ENCODE peak calls at places on chromosomes 3 and 15, in six cellular contexts. One of them, this sample, is unnamed.

GRCh38 chr3:150315711-150316110 is 92.4 kb upstream of the TSC22D2 start:
- DNase-seq in HCT116: no peak
- DNase-seq in GM12878: no peak
- DNase-seq in HepG2: no peak
- DNase-seq in SK-N-SH: no peak
- DNase-seq in K562: no peak
- DNase-seq in this sample: no peak

GRCh38 chr15:48682949-48683651 is 37.6 kb upstream of the FBN1 start:
- DNase-seq in HCT116: no peak
- DNase-seq in GM12878: no peak
- DNase-seq in HepG2: peak; percentile 55
- DNase-seq in SK-N-SH: no peak
- DNase-seq in K562: no peak
- DNase-seq in this sample: no peak

GRCh38 chr3:4744405-4745239 is 234.6 kb upstream of the BHLHE40 start:
- DNase-seq in HCT116: no peak
- DNase-seq in GM12878: no peak
- DNase-seq in HepG2: peak; percentile 89
- DNase-seq in SK-N-SH: no peak
- DNase-seq in K562: no peak
- DNase-seq in this sample: no peak

GRCh38 chr3:102374863-102375637 is 59.8 kb upstream of the ZPLD1 start:
- DNase-seq in HCT116: no peak
- DNase-seq in GM12878: no peak
- DNase-seq in HepG2: no peak
- DNase-seq in SK-N-SH: no peak
- DNase-seq in K562: no peak
- DNase-seq in this sample: no peak

GRCh38 chr3:41808152-41808551 is 153.8 kb downstream of the ULK4 start:
- DNase-seq in HCT116: no peak
- DNase-seq in GM12878: no peak
- DNase-seq in HepG2: no peak
- DNase-seq in SK-N-SH: no peak
- DNase-seq in K562: no peak
- DNase-seq in this sample: no peak

GRCh38 chr15:67472957-67473356 is 48.0 kb upstream of the C15orf61 start:
- DNase-seq in HCT116: no peak
- DNase-seq in GM12878: no peak
- DNase-seq in HepG2: no peak
- DNase-seq in SK-N-SH: no peak
- DNase-seq in K562: no peak
- DNase-seq in this sample: no peak

GRCh38 chr3:142779591-142779990 is 55.8 kb downstream of the TRPC1 start:
- DNase-seq in HCT116: no peak
- DNase-seq in GM12878: no peak
- DNase-seq in HepG2: no peak
- DNase-seq in SK-N-SH: no peak
- DNase-seq in K562: no peak
- DNase-seq in this sample: no peak

GRCh38 chr15:74384566-74385441 is 17.4 kb upstream of the CYP11A1 start:
- DNase-seq in HCT116: no peak
- DNase-seq in GM12878: peak; percentile 95
- DNase-seq in HepG2: no peak
- DNase-seq in SK-N-SH: no peak
- DNase-seq in K562: no peak
- DNase-seq in this sample: no peak

GRCh38 chr15:78822514-78822913 is 11.2 kb upstream of the ADAMTS7 start:
- DNase-seq in HCT116: no peak
- DNase-seq in GM12878: no peak
- DNase-seq in HepG2: no peak
- DNase-seq in SK-N-SH: no peak
- DNase-seq in K562: no peak
- DNase-seq in this sample: no peak

GRCh38 chr15:72179950-72180581 is 17.5 kb downstream of the GRAMD2A start:
- DNase-seq in HCT116: no peak
- DNase-seq in GM12878: no peak
- DNase-seq in HepG2: peak; percentile 36
- DNase-seq in SK-N-SH: no peak
- DNase-seq in K562: no peak
- DNase-seq in this sample: no peak

GRCh38 chr15:66066005-66066404 is 187.5 kb downstream of the MEGF11 start:
- DNase-seq in HCT116: no peak
- DNase-seq in GM12878: no peak
- DNase-seq in HepG2: no peak
- DNase-seq in SK-N-SH: no peak
- DNase-seq in K562: no peak
- DNase-seq in this sample: no peak

GRCh38 chr3:138371070-138371950 is 22.9 kb downstream of the MRAS start:
- DNase-seq in HCT116: no peak
- DNase-seq in GM12878: peak; percentile 64
- DNase-seq in HepG2: no peak
- DNase-seq in SK-N-SH: no peak
- DNase-seq in K562: no peak
- DNase-seq in this sample: no peak

GRCh38 chr15:24676431-24676830 is 856 bp downstream of the NPAP1 start:
- DNase-seq in HCT116: no peak
- DNase-seq in GM12878: no peak
- DNase-seq in HepG2: no peak
- DNase-seq in SK-N-SH: no peak
- DNase-seq in K562: no peak
- DNase-seq in this sample: no peak

GRCh38 chr3:53725308-53725995 is 120.8 kb downstream of the CHDH start:
- DNase-seq in HCT116: no peak
- DNase-seq in GM12878: no peak
- DNase-seq in HepG2: no peak
- DNase-seq in SK-N-SH: no peak
- DNase-seq in K562: no peak
- DNase-seq in this sample: no peak

GRCh38 chr3:54784021-54784420 is 143.8 kb downstream of the LRTM1 start:
- DNase-seq in HCT116: no peak
- DNase-seq in GM12878: no peak
- DNase-seq in HepG2: no peak
- DNase-seq in SK-N-SH: no peak
- DNase-seq in K562: no peak
- DNase-seq in this sample: no peak

GRCh38 chr15:95895510-95895909 is 435.0 kb upstream of the NR2F2 start:
- DNase-seq in HCT116: no peak
- DNase-seq in GM12878: no peak
- DNase-seq in HepG2: no peak
- DNase-seq in SK-N-SH: no peak
- DNase-seq in K562: no peak
- DNase-seq in this sample: no peak

GRCh38 chr3:128269796-128270195 is 116.5 kb downstream of the EEFSEC start:
- DNase-seq in HCT116: no peak
- DNase-seq in GM12878: no peak
- DNase-seq in HepG2: no peak
- DNase-seq in SK-N-SH: no peak
- DNase-seq in K562: no peak
- DNase-seq in this sample: no peak

GRCh38 chr3:191166366-191166765 is 32.7 kb upstream of the OSTN start:
- DNase-seq in HCT116: no peak
- DNase-seq in GM12878: no peak
- DNase-seq in HepG2: no peak
- DNase-seq in SK-N-SH: no peak
- DNase-seq in K562: no peak
- DNase-seq in this sample: no peak

GRCh38 chr15:95175914-95176658 is 944.7 kb downstream of the MCTP2 start:
- DNase-seq in HCT116: no peak
- DNase-seq in GM12878: no peak
- DNase-seq in HepG2: no peak
- DNase-seq in SK-N-SH: no peak
- DNase-seq in K562: peak; percentile 32
- DNase-seq in this sample: no peak

GRCh38 chr3:101195951-101196713 is 124.2 kb downstream of the IMPG2 start:
- DNase-seq in HCT116: peak; percentile 48
- DNase-seq in GM12878: no peak
- DNase-seq in HepG2: peak; percentile 20
- DNase-seq in SK-N-SH: peak; percentile 10
- DNase-seq in K562: peak; percentile 43
- DNase-seq in this sample: peak; percentile 12

GRCh38 chr3:195154793-195155535 is 116.0 kb downstream of the XXYLT1 start:
- DNase-seq in HCT116: no peak
- DNase-seq in GM12878: no peak
- DNase-seq in HepG2: peak; percentile 91
- DNase-seq in SK-N-SH: peak; percentile 86
- DNase-seq in K562: peak; percentile 70
- DNase-seq in this sample: no peak

GRCh38 chr3:131543714-131544113 is 40.9 kb upstream of the MRPL3 start:
- DNase-seq in HCT116: peak; percentile 49
- DNase-seq in GM12878: no peak
- DNase-seq in HepG2: no peak
- DNase-seq in SK-N-SH: no peak
- DNase-seq in K562: no peak
- DNase-seq in this sample: peak; percentile 36

DNA sequence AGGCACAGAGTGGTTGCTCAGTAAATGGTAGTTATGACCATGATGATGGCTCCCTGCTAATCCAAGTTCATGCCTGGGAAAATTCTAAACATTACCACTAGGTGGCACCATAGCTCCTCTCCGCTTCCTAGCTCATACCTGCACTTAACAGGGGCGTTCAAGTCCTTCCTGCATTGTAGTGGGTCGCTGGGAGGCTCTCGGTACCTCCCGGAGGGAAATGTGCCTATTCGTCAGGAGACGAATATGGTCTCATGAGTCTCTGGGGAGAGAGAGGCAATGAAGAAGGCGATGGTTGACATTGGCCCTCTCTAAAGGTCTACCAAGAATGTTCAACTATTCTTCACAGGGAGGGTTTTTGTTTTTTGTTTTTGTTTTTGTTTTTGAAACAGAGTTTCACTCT is 10.9 kb downstream of the MESP1 start:
- DNase-seq in HCT116: peak; percentile 67
- DNase-seq in GM12878: peak; percentile 43
- DNase-seq in HepG2: peak; percentile 72
- DNase-seq in SK-N-SH: peak; percentile 84
- DNase-seq in K562: peak; percentile 81
- DNase-seq in this sample: peak; percentile 72
- TF ChIP-seq SIN3A in HCT116: no peak
- TF ChIP-seq SIN3A in GM12878: no peak
- TF ChIP-seq SIN3A in HepG2: no peak
- TF ChIP-seq SIN3A in SK-N-SH: no peak
- TF ChIP-seq SIN3A in K562: no peak
- TF ChIP-seq SIN3A in this sample: no peak

DNA sequence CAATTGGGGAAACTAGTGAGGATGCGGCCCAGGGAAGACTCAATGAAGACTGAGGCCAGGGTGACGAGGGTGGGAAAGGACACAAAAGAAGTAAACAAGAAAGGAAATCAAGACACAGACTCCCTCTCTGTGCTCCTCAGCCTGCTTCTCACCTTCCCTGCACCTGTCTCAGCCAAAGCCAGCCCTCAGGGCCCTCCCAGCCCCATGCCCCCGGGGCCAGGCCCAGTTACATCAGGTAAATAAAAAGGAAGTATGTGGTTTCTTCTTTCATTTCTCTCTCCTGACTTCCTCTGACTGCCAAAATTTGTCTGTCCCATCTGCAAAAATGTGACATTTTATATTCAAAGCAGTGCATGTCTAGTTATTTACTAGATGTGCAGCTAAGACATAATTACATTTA is 328.0 kb downstream of the UACA start:
- DNase-seq in HCT116: no peak
- DNase-seq in GM12878: no peak
- DNase-seq in HepG2: no peak
- DNase-seq in SK-N-SH: no peak
- DNase-seq in K562: no peak
- DNase-seq in this sample: no peak
- TF ChIP-seq REST in HCT116: no peak
- TF ChIP-seq REST in GM12878: no peak
- TF ChIP-seq REST in HepG2: no peak
- TF ChIP-seq REST in SK-N-SH: no peak
- TF ChIP-seq REST in K562: no peak
- TF ChIP-seq REST in this sample: no peak

GRCh38 chr3:123419156-123419849 is 29.6 kb downstream of the ADCY5 start:
- DNase-seq in HCT116: no peak
- DNase-seq in GM12878: no peak
- DNase-seq in HepG2: no peak
- DNase-seq in SK-N-SH: no peak
- DNase-seq in K562: no peak
- DNase-seq in this sample: no peak
- H3K27ac ChIP-seq in HCT116: no peak overlapping the region
- H3K27ac ChIP-seq in GM12878: no peak overlapping the region
- H3K27ac ChIP-seq in HepG2: no peak overlapping the region
- H3K27ac ChIP-seq in SK-N-SH: no peak overlapping the region
- H3K27ac ChIP-seq in K562: no peak overlapping the region
- H3K27ac ChIP-seq in this sample: no peak overlapping the region

GRCh38 chr3:126891141-126891540 is 91.8 kb upstream of the PLXNA1 start:
- DNase-seq in HCT116: no peak
- DNase-seq in GM12878: no peak
- DNase-seq in HepG2: no peak
- DNase-seq in SK-N-SH: no peak
- DNase-seq in K562: no peak
- DNase-seq in this sample: no peak

GRCh38 chr3:126887686-126888085 is 95.2 kb upstream of the PLXNA1 start:
- DNase-seq in HCT116: no peak
- DNase-seq in GM12878: no peak
- DNase-seq in HepG2: no peak
- DNase-seq in SK-N-SH: no peak
- DNase-seq in K562: no peak
- DNase-seq in this sample: no peak

GRCh38 chr3:126891791-126892190 is 91.1 kb upstream of the PLXNA1 start:
- DNase-seq in HCT116: no peak
- DNase-seq in GM12878: no peak
- DNase-seq in HepG2: no peak
- DNase-seq in SK-N-SH: no peak
- DNase-seq in K562: no peak
- DNase-seq in this sample: no peak

GRCh38 chr3:126888186-126888760 is 94.6 kb upstream of the PLXNA1 start:
- DNase-seq in HCT116: no peak
- DNase-seq in GM12878: no peak
- DNase-seq in HepG2: no peak
- DNase-seq in SK-N-SH: no peak
- DNase-seq in K562: no peak
- DNase-seq in this sample: no peak

DNA sequence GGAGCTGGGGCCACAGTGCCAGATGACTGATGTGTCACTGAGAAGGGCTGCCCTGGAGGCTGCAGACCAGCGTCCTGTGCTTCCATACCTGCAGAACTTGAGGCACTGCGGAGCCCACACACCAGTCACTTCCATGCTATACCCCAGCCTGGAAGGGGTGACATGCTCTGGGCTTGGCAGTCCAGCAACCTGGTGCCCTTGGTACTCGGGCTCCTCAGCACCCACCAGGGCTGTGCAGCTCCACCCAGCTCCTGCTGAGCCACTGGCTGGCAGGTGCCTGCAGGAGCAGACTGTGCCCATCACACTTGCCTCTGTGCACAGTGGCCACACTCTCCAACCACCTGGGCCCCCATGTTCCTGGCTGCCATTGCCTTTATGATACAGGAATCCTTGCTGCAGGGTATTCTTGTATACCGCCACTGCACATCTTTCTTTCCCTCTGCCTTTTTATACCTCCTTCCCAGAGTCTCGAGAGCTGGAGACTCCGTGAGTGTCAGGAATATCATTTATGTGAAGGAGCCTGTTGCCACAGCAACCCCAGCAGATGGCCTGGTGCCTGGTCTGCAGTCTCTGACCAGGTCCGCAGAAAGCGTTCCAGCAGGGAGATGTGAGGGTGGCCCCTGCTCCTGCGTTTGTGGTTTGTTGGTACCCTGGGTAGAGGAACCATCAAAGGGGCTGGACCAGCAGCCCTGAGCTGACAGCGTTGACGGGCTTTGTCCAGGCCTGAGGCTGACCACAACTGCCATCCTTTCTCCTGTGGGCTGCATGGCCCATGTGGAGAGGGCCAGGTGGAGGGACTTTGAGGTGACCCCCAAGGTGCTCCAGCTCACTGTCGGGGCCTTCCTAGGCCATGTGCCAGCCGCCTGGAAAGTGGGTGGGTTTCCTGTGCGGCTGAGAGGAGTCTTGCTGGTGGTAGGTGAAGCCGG is 93.4 kb upstream of the PLXNA1 start:
- DNase-seq in HCT116: no peak
- DNase-seq in GM12878: no peak
- DNase-seq in HepG2: no peak
- DNase-seq in SK-N-SH: peak; percentile 40
- DNase-seq in K562: no peak
- DNase-seq in this sample: no peak
- TF ChIP-seq SIN3A in HCT116: no peak
- TF ChIP-seq SIN3A in GM12878: no peak
- TF ChIP-seq SIN3A in HepG2: no peak
- TF ChIP-seq SIN3A in SK-N-SH: no peak
- TF ChIP-seq SIN3A in K562: no peak
- TF ChIP-seq SIN3A in this sample: no peak

This sample was measured in Panc1.